ENCODE peak calls at places on chromosomes 3 and 15, in five cellular contexts. K is heart left ventricle, Z is GM12865, D is caudate nucleus, Y is heart right ventricle. X is an unnamed sample.

GRCh38 chr15:99104788-99105515 is at the start of gene SYNM:
- DNase-seq in K (peak), Z (peak), D (peak), Y (peak), X (peak)

GRCh38 chr3:4310971-4311370 is 7.8 kb downstream of the SETMAR start:
- DNase-seq in K (no peak), Z (no peak), D (peak), Y (no peak), X (no peak)

GRCh38 chr15:28919201-28919627 is 33.4 kb downstream of the APBA2 start:
- DNase-seq in K (no peak), Z (no peak), D (no peak), Y (no peak), X (peak)

GRCh38 chr3:161305095-161305991 is 66.0 kb downstream of the SPTSSB start:
- DNase-seq in K (no peak), Z (peak), D (no peak), Y (no peak), X (no peak)

GRCh38 chr15:75966073-75966472 is 46.2 kb downstream of the NRG4 start:
- DNase-seq in K (no peak), Z (no peak), D (no peak), Y (no peak), X (no peak)

GRCh38 chr3:11514191-11514770 is 129.4 kb downstream of the VGLL4 start:
- DNase-seq in K (peak), Z (no peak), D (no peak), Y (peak), X (no peak)

GRCh38 chr3:111667621-111668239 is 72.6 kb upstream of the ZBED2 start:
- DNase-seq in K (peak), Z (peak), D (no peak), Y (peak), X (no peak)

GRCh38 chr15:37079726-37080125 is 20.6 kb downstream of the MEIS2 start:
- DNase-seq in K (peak), Z (no peak), D (no peak), Y (no peak), X (no peak)

GRCh38 chr3:56987238-56987932 is 73.1 kb upstream of the SPATA12 start:
- DNase-seq in K (no peak), Z (peak), D (no peak), Y (no peak), X (no peak)

GRCh38 chr15:83843511-83843910 is 189.6 kb downstream of the ADAMTSL3 start:
- DNase-seq in K (no peak), Z (no peak), D (no peak), Y (peak), X (no peak)

GRCh38 chr15:71777216-71777943 is 33.0 kb upstream of the NR2E3 start:
- DNase-seq in K (no peak), Z (no peak), D (no peak), Y (no peak), X (no peak)

X was measured in upper lobe of right lung.